ENCODE peak calls at places on chromosomes 2 and 18, in seven cellular contexts. P is uterus, O is esophagus squamous epithelium, W is GM06990, F is stomach, I is endothelial cell of umbilical vein, Z is thoracic aorta. U is an unnamed sample. For H3K27me3, the result is how much of the 10 kb centered on the place peaks cover.

GRCh38 chr2:70598197-70598596 is 44.6 kb upstream of the TGFA start:
- DNase-seq in W (no peak), I (no peak), Z (no peak), P (no peak), F (no peak), O (no peak), U (no peak)

GRCh38 chr2:53987336-53987921 is 16.6 kb upstream of the PSME4 start:
- DNase-seq in W (no peak), O (no peak), P (peak), Z (no peak), I (peak), F (no peak), U (no peak)

GRCh38 chr2:44242929-44243328 is 32.4 kb upstream of the SLC3A1 start:
- DNase-seq in Z (no peak), I (no peak), F (no peak), O (no peak), P (no peak), W (no peak), U (no peak)

GRCh38 chr18:58922995-58923394 is 58.3 kb downstream of the ZNF532 start:
- DNase-seq in O (no peak), P (no peak), Z (no peak), F (no peak), I (no peak), W (no peak), U (no peak)

GRCh38 chr2:141075753-141076152 is 1055.1 kb downstream of the LRP1B start:
- DNase-seq in P (no peak), F (no peak), W (no peak), I (no peak), O (no peak), Z (no peak), U (no peak)

GRCh38 chr2:16588565-16588964 is 77.1 kb downstream of the CYRIA start:
- DNase-seq in I (no peak), P (no peak), W (no peak), F (no peak), Z (no peak), O (no peak), U (no peak)

GRCh38 chr2:205357732-205358131 is 324.6 kb upstream of the NRP2 start:
- DNase-seq in W (no peak), I (no peak), Z (no peak), O (no peak), F (no peak), P (no peak), U (no peak)

GRCh38 chr2:5939553-5939952 is 247.4 kb downstream of the SOX11 start:
- DNase-seq in O (no peak), F (no peak), I (no peak), P (no peak), Z (no peak), W (no peak), U (no peak)

GRCh38 chr2:182435754-182436153 is 8.9 kb upstream of the PDE1A start:
- DNase-seq in F (no peak), P (no peak), I (no peak), W (no peak), O (no peak), Z (no peak), U (no peak)

GRCh38 chr2:173264603-173265366 is 89.9 kb upstream of the CDCA7 start:
- DNase-seq in F (no peak), O (peak), P (no peak), Z (no peak), W (peak), I (no peak), U (no peak)

GRCh38 chr2:166494140-166494544 is at the start of gene SCN7A:
- DNase-seq in W (no peak), P (peak), Z (no peak), O (no peak), I (no peak), F (no peak), U (peak)

GRCh38 chr2:24285484-24286152 is 74.7 kb downstream of the ITSN2 start:
- DNase-seq in W (no peak), F (no peak), O (no peak), P (no peak), I (peak), Z (no peak), U (no peak)

GRCh38 chr2:11234309-11234708 is 79.0 kb downstream of the SLC66A3 start:
- DNase-seq in Z (no peak), I (peak), W (no peak), O (no peak), F (no peak), P (no peak), U (no peak)

GRCh38 chr2:148501545-148501944 is 143.0 kb upstream of the EPC2 start:
- DNase-seq in Z (no peak), I (no peak), W (no peak), F (no peak), O (no peak), P (no peak), U (no peak)

GRCh38 chr18:10727477-10727876 is 201.7 kb downstream of the NAPG start:
- DNase-seq in P (no peak), I (no peak), Z (no peak), O (no peak), F (no peak), W (no peak), U (no peak)

GRCh38 chr18:10718809-10719208 is 193.0 kb downstream of the NAPG start:
- DNase-seq in F (no peak), W (no peak), I (no peak), Z (no peak), O (no peak), P (no peak), U (no peak)

GRCh38 chr18:10726198-10727068 is 200.6 kb downstream of the NAPG start:
- DNase-seq in I (no peak), O (no peak), W (no peak), P (no peak), F (no peak), Z (no peak), U (peak)

GRCh38 chr18:10724666-10725065 is 198.8 kb downstream of the NAPG start:
- DNase-seq in I (no peak), P (no peak), F (no peak), W (no peak), Z (no peak), O (no peak), U (no peak)
- H3K4me3 ChIP-seq in I (no peak), P (no peak), F (no peak), W (no peak), Z (no peak), O (no peak), U (no peak)

GRCh38 chr2:211455225-211455841 is 898.9 kb downstream of the CPS1 start:
- DNase-seq in F (peak), P (no peak), O (no peak), Z (no peak), W (no peak), I (peak), U (no peak)
- TF ChIP-seq CTCF in F (no peak), P (peak), O (peak), Z (peak), W (peak), I (peak), U (peak)

GRCh38 chr2:106207246-106207645 is 13.1 kb upstream of the UXS1 start:
- DNase-seq in I (no peak), P (no peak), Z (no peak), W (no peak), F (no peak), O (no peak), U (no peak)
- H3K27me3 ChIP-seq in I (under half), P (under half), Z (under half), W (under half), F (under half), O (under half), U (under half)

GRCh38 chr2:120486441-120486840 is 140.5 kb downstream of the INHBB start:
- DNase-seq in F (no peak), O (no peak), P (no peak), Z (no peak), W (no peak), I (no peak), U (peak)
- H3K4me3 ChIP-seq in F (no peak), O (no peak), P (no peak), Z (no peak), W (no peak), I (no peak), U (no peak)

GRCh38 chr18:76307293-76307690 is 187.8 kb downstream of the ZNF516 start:
- DNase-seq in F (no peak), Z (no peak), O (no peak), P (no peak), I (no peak), W (no peak), U (no peak)

DNA sequence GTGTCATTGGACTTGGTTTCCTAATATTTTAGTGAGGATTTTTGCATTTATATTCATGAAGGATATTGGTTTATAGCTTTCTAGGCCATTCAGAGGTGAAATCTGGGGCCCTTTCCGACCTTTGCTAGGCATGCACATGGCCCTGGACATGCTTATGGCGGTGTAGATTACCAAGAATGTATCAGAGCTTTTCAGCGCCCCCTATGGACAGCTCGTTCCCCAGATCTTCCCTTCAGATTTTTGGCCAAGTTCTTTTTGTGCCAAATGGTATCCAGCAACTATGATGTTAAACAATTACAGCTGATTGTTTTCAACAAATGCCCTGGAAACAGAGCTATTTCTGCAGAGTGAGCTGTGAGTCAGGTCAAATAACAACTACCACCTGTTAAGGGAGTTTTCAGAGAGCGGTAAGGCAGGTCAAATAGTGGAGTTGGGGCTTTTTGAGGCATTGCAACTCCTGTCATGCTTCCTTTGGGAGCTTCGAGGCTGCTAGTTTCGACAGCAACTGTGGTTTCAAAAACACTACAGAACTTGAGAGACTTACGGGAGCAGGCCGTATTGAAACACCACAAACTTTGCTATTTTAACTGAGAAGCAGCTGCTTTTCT is 188.3 kb downstream of the ZNF516 start:
- DNase-seq in W (no peak), O (no peak), F (no peak), P (no peak), I (no peak), Z (no peak), U (no peak)
- TF ChIP-seq CTCF in W (peak), O (no peak), F (no peak), P (no peak), I (no peak), Z (no peak), U (no peak)

DNA sequence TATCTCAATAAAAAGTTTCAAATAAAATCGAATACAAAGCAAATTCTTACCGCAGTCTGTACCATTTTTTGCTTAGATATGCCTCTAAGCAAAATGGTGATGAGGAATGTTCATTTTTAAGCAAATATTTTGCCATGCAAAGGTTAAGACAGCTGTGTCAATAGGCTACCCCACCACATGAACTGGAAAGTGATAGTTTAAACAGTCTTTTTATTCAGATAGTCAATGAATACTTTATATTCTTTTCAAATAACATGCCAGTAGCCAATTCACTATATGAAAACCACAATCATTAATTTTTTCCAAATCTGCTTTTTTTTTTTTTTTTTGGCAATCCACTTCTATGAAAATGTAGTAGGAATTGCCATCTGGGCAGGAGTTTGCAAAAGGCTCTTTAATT is 69.4 kb downstream of the SLC40A1 start:
- DNase-seq in O (no peak), Z (no peak), W (no peak), F (no peak), I (no peak), P (no peak), U (no peak)
- H3K27me3 ChIP-seq in O (under half), Z (under half), W (under half), F (under half), I (under half), P (under half), U (under half)

DNA sequence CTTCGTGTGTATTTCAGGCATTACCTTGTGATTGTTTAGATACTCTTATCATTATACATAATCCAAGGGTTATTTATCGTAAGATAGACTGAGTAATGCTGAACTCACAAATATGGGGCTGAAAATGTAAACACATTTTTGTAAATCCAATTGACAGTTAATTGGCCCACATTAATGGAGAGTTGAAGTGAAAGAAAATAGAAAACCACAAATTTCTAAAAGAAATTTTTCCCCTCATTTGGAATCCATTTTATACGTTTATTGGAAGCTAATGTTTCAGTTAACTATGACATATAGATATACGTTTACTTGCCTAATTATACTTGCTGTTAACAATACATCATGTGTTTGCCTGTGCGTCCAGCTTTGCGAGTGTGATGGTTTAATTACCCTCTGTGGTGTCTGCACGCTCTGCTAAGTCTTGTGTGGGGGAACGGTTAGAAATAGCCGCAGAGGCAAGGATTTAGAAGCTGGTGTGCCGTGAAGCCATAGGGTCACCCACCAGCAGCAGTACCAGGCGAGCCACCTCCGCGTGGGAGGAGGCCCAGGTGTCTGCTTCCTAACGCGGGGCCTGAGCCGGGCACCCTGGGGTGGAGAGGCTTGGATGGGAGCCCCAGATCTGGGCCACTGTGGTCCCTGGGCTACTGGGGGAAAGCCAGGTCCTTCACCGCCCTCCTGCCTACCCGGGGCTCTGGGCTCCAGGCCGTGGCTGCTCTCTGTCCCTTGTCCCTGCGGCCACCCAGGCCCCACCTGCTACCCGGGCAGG is 38.0 kb downstream of the TSHZ1 start:
- DNase-seq in W (no peak), P (no peak), Z (no peak), I (no peak), F (no peak), O (no peak), U (no peak)
- H3K4me3 ChIP-seq in W (no peak), P (peak), Z (peak), I (no peak), F (peak), O (peak), U (no peak)

DNA sequence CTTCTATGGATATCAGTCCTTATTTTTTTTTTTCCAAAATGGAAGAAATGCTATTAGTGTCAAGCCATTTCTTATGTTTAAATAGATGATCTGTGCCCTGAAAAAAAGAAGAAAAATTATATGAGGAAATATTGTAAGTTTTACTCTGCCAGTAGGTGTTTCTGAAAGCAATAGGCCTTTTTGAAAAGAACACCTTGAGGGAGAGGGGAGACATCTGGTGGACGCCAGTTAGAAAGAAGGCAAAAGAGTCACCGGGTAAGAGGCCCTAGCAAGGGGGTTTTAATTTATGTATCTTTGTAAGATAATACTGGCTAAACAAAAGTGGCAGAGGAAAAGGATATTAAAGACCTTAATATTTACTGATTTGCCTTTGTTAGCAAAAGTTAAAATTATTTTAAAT is 56.1 kb downstream of the DYNAP start:
- DNase-seq in W (no peak), I (peak), P (no peak), O (no peak), F (no peak), Z (no peak), U (no peak)
- TF ChIP-seq CTCF in W (peak), I (peak), P (no peak), O (peak), F (no peak), Z (no peak), U (peak)

DNA sequence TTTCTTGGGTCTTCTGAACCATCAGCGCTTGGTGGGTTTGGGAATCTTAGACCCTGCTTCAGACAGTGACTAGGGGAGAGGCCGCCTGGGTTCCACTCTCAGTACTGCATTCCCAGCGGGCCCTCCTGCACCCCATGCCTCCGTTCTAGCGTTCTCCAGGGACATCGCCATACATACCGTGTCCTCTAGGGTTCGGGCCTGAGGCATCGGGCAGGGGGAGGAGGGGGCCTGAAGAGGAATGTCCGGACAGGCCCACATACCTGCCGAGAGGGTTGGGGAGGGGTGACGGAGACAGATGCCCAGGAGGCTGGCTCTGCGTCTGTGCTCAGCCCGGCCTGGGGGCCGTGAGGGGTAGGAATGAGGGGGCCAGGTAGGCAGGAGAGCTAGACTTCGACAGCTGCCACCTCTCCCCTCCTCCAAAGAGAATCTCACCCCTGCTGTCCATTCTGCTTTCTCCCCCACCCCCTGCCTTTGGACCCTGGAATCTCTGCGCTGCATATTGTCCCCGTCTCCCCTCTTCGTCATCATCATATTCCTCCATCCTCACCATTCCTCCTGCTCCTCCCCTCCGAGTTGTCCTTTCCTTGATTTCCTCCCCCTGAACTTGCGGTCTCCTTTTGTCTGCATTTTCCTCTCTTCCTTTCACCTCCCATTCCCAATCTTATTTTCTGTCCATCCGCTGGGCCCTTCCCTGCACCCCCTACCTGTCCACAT is 7.8 kb upstream of the WNT10A start:
- DNase-seq in W (no peak), I (no peak), O (no peak), P (no peak), F (no peak), Z (no peak), U (no peak)
- H3K27me3 ChIP-seq in W (under half), I (half or more), O (under half), P (under half), F (under half), Z (under half), U (under half)

GRCh38 chr2:9770006-9770307 is 73.3 kb upstream of the TAF1B start:
- DNase-seq in I (no peak), F (no peak), O (no peak), P (no peak), Z (no peak), W (no peak), U (no peak)
- H3K4me3 ChIP-seq in I (no peak), F (no peak), O (no peak), P (no peak), Z (peak), W (no peak), U (no peak)

U was measured in pancreas.